ENCODE peak calls at places on chromosomes 7 and 10, in six cellular contexts. X is HT-29, Z is AG08396, Y is foreskin fibroblast, B is NCI-H1105, U is GM23338. L is an unnamed sample.
A peak's percentile ranks its signal among the peaks of the same experiment; 100 is the strongest.

GRCh38 chr7:32479574-32480200 is 10.5 kb downstream of the LSM5 start:
- DNase-seq in Z (peak; percentile 57), Y (peak; percentile 72), X (peak; percentile 68), B (peak; percentile 17), U (peak; percentile 75), L (no peak)

GRCh38 chr10:72133517-72133916 is 45.2 kb upstream of the SPOCK2 start:
- DNase-seq in B (no peak), Z (peak; percentile 45), Y (peak; percentile 84), U (no peak), X (no peak), L (no peak)

GRCh38 chr7:29194206-29194593 is 375 bp upstream of the CHN2 start:
- DNase-seq in X (no peak), U (peak; percentile 62), Z (peak; percentile 6), Y (no peak), B (no peak), L (no peak)

GRCh38 chr7:41967156-41967555 is 264.3 kb upstream of the INHBA start:
- DNase-seq in Z (peak; percentile 85), B (no peak), X (no peak), Y (peak; percentile 81), U (no peak), L (no peak)

GRCh38 chr7:38211486-38211885 is 33.4 kb downstream of the STARD3NL start:
- DNase-seq in U (no peak), B (no peak), Z (no peak), Y (no peak), X (no peak), L (no peak)

GRCh38 chr10:73937333-73938020 is 26.5 kb downstream of the PLAU start:
- DNase-seq in U (no peak), Y (no peak), X (no peak), Z (no peak), B (no peak), L (no peak)

GRCh38 chr10:11197266-11197712 is 179.6 kb downstream of the CELF2 start:
- DNase-seq in X (no peak), Z (no peak), Y (peak; percentile 76), B (no peak), U (peak; percentile 71), L (no peak)

GRCh38 chr7:2048006-2048405 is 184.7 kb downstream of the MAD1L1 start:
- DNase-seq in B (no peak), Y (no peak), X (no peak), U (no peak), Z (no peak), L (no peak)

GRCh38 chr10:92757720-92758119 is 68.0 kb downstream of the HHEX start:
- DNase-seq in Y (no peak), Z (no peak), U (no peak), B (no peak), X (no peak), L (no peak)

L was measured in activated T-helper 1 cell treated with anti-CD3 and anti-CD28 coated beads, Interleukin-2, amount 50 U/mL, for 16 hours.